ENCODE peak calls at places on chromosomes 7 and 10, in four cellular contexts. O, Z, K and M are unnamed samples.

GRCh38 chr7:51242007-51242691 is 74.5 kb downstream of the COBL start:
- DNase-seq in O (no peak), Z (peak), K (no peak), M (no peak)

GRCh38 chr7:133376514-133376913 is 123.6 kb downstream of the EXOC4 start:
- DNase-seq in O (no peak), Z (no peak), K (no peak), M (no peak)

GRCh38 chr7:151657173-151657572 is 137.5 kb upstream of the RHEB start:
- DNase-seq in O (no peak), Z (no peak), K (no peak), M (no peak)

GRCh38 chr7:27640914-27641570 is 21.6 kb downstream of the HIBADH start:
- DNase-seq in O (no peak), Z (peak), K (no peak), M (no peak)

GRCh38 chr10:3452234-3452633 is 279.7 kb upstream of the PITRM1 start:
- DNase-seq in O (no peak), Z (peak), K (no peak), M (no peak)

GRCh38 chr10:28254290-28254985 is 48.4 kb downstream of the MPP7 start:
- DNase-seq in O (no peak), Z (peak), K (peak), M (no peak)

GRCh38 chr10:99370993-99371392 is 41.8 kb downstream of the CNNM1 start:
- DNase-seq in O (no peak), Z (no peak), K (no peak), M (no peak)

GRCh38 chr7:139734395-139734794 is 43.4 kb downstream of the HIPK2 start:
- DNase-seq in O (no peak), Z (peak), K (no peak), M (no peak)

GRCh38 chr7:46352335-46352954 is 431.4 kb upstream of the IGFBP3 start:
- DNase-seq in O (no peak), Z (peak), K (no peak), M (no peak)

GRCh38 chr10:70666960-70667798 is 5.1 kb upstream of the ADAMTS14 start:
- DNase-seq in O (no peak), Z (no peak), K (no peak), M (no peak)

GRCh38 chr7:101804087-101804631 is 13.3 kb upstream of the CUX1 start:
- DNase-seq in O (no peak), Z (no peak), K (no peak), M (no peak)

GRCh38 chr7:108132551-108133265 is 2.5 kb upstream of the LAMB4 start:
- DNase-seq in O (no peak), Z (no peak), K (no peak), M (no peak)

GRCh38 chr10:50503661-50504320 is 120.0 kb downstream of the SGMS1 start:
- DNase-seq in O (no peak), Z (no peak), K (no peak), M (no peak)

GRCh38 chr7:12357508-12357907 is 46.2 kb downstream of the VWDE start:
- DNase-seq in O (no peak), Z (no peak), K (no peak), M (no peak)

GRCh38 chr7:130065500-130066152 is 4.7 kb upstream of the KLHDC10 start:
- DNase-seq in O (no peak), Z (peak), K (no peak), M (no peak)

GRCh38 chr7:81408728-81409127 is 361.1 kb downstream of the HGF start:
- DNase-seq in O (no peak), Z (peak), K (no peak), M (no peak)

GRCh38 chr7:128831178-128831993 is 1.2 kb downstream of the FLNC start:
- DNase-seq in O (no peak), Z (peak), K (peak), M (no peak)

GRCh38 chr7:78734626-78735025 is 718.8 kb downstream of the MAGI2 start:
- DNase-seq in O (no peak), Z (no peak), K (no peak), M (no peak)

GRCh38 chr10:50993817-50994251 is 80.5 kb upstream of the PRKG1 start:
- DNase-seq in O (no peak), Z (peak), K (no peak), M (no peak)

GRCh38 chr10:101193210-101193609 is 36.1 kb downstream of the LBX1 start:
- DNase-seq in O (no peak), Z (no peak), K (no peak), M (no peak)

GRCh38 chr10:131576341-131577177 is 265.0 kb upstream of the TCERG1L start:
- DNase-seq in O (no peak), Z (no peak), K (no peak), M (no peak)